ENCODE peak calls at places on chromosomes 1 and 21, in seven cellular contexts. E, H, Q, B, U, G and K are unnamed samples.

GRCh38 chr1:51331206-51332100 is 1.1 kb upstream of the TTC39A start:
- DNase-seq in E (no peak), H (peak; percentile 60), Q (no peak), B (peak; percentile 62), U (peak; percentile 74), G (peak; percentile 55), K (peak; percentile 60)

GRCh38 chr1:169951108-169951507 is 57.4 kb upstream of the SCYL3 start:
- DNase-seq in E (no peak), H (no peak), Q (no peak), B (no peak), U (no peak), G (no peak), K (no peak)

GRCh38 chr1:18666317-18666920 is 35.8 kb downstream of the PAX7 start:
- DNase-seq in E (no peak), H (no peak), Q (no peak), B (no peak), U (no peak), G (no peak), K (no peak)

GRCh38 chr1:217526636-217527035 is 104.3 kb downstream of the GPATCH2 start:
- DNase-seq in E (no peak), H (no peak), Q (no peak), B (no peak), U (no peak), G (no peak), K (no peak)

GRCh38 chr21:33557447-33557846 is 14.6 kb downstream of the SON start:
- DNase-seq in E (no peak), H (no peak), Q (no peak), B (no peak), U (no peak), G (no peak), K (no peak)

GRCh38 chr1:54227091-54227602 is 27.2 kb downstream of the MRPL37 start:
- DNase-seq in E (no peak), H (no peak), Q (no peak), B (peak; percentile 51), U (peak; percentile 91), G (peak; percentile 75), K (no peak)

GRCh38 chr1:229217716-229218115 is 53.2 kb upstream of the RAB4A start:
- DNase-seq in E (no peak), H (no peak), Q (no peak), B (no peak), U (peak; percentile 59), G (no peak), K (no peak)

GRCh38 chr1:20727746-20728316 is 4.7 kb downstream of the SH2D5 start:
- DNase-seq in E (no peak), H (peak; percentile 83), Q (peak; percentile 58), B (no peak), U (no peak), G (no peak), K (no peak)

GRCh38 chr21:14972678-14973077 is 92.1 kb downstream of the NRIP1 start:
- DNase-seq in E (no peak), H (no peak), Q (no peak), B (no peak), U (no peak), G (no peak), K (no peak)

GRCh38 chr1:168848041-168848440 is 119.0 kb upstream of the DPT start:
- DNase-seq in E (no peak), H (no peak), Q (no peak), B (no peak), U (no peak), G (no peak), K (no peak)

GRCh38 chr1:29122662-29122986 is 1.1 kb downstream of the TMEM200B start:
- DNase-seq in E (no peak), H (peak; percentile 53), Q (peak; percentile 70), B (peak; percentile 67), U (peak; percentile 96), G (peak; percentile 73), K (no peak)

GRCh38 chr1:229058111-229058551 is 212.8 kb upstream of the RAB4A start:
- DNase-seq in E (no peak), H (no peak), Q (no peak), B (no peak), U (no peak), G (no peak), K (no peak)

GRCh38 chr1:248243204-248243603 is 12.0 kb downstream of the OR2M4 start:
- DNase-seq in E (peak; percentile 32), H (peak; percentile 61), Q (peak; percentile 15), B (peak; percentile 3), U (peak; percentile 61), G (peak; percentile 3), K (peak; percentile 76)

GRCh38 chr21:15617968-15618367 is 111.8 kb upstream of the USP25 start:
- DNase-seq in E (no peak), H (peak; percentile 46), Q (peak; percentile 44), B (peak; percentile 21), U (peak; percentile 57), G (peak; percentile 76), K (no peak)

GRCh38 chr1:234564035-234565029 is 45.6 kb downstream of the IRF2BP2 start:
- DNase-seq in E (no peak), H (no peak), Q (no peak), B (peak; percentile 88), U (peak; percentile 89), G (peak; percentile 98), K (no peak)

GRCh38 chr1:160813215-160813614 is 17.2 kb downstream of the LY9 start:
- DNase-seq in E (no peak), H (no peak), Q (no peak), B (no peak), U (no peak), G (peak; percentile 6), K (no peak)

GRCh38 chr1:156608036-156608674 is 6.9 kb upstream of the GPATCH4 start:
- DNase-seq in E (peak; percentile 74), H (peak; percentile 92), Q (peak; percentile 75), B (peak; percentile 75), U (peak; percentile 85), G (peak; percentile 63), K (peak; percentile 92)

GRCh38 chr1:244451539-244451950 is at the start of gene ADSS2:
- DNase-seq in E (no peak), H (no peak), Q (no peak), B (no peak), U (no peak), G (no peak), K (no peak)

GRCh38 chr1:18118078-18118477 is 10.5 kb downstream of the IGSF21 start:
- DNase-seq in E (no peak), H (no peak), Q (peak; percentile 49), B (no peak), U (no peak), G (no peak), K (no peak)

GRCh38 chr21:26850116-26850643 is 5.0 kb upstream of the ADAMTS1 start:
- DNase-seq in E (no peak), H (peak; percentile 76), Q (peak; percentile 37), B (peak; percentile 59), U (peak; percentile 60), G (peak; percentile 29), K (peak; percentile 78)

GRCh38 chr1:93615201-93616150 is 66.2 kb downstream of the BCAR3 start:
- DNase-seq in E (no peak), H (peak; percentile 76), Q (no peak), B (peak; percentile 77), U (peak; percentile 89), G (peak; percentile 94), K (no peak)

GRCh38 chr1:115991909-115992308 is 15.6 kb downstream of the SLC22A15 start:
- DNase-seq in E (no peak), H (no peak), Q (no peak), B (no peak), U (no peak), G (no peak), K (no peak)
- H3K27ac ChIP-seq in E (no peak overlapping the region), H (no peak overlapping the region), Q (no peak overlapping the region), B (no peak overlapping the region), U (no peak overlapping the region), G (no peak overlapping the region), K (no peak overlapping the region)

DNA sequence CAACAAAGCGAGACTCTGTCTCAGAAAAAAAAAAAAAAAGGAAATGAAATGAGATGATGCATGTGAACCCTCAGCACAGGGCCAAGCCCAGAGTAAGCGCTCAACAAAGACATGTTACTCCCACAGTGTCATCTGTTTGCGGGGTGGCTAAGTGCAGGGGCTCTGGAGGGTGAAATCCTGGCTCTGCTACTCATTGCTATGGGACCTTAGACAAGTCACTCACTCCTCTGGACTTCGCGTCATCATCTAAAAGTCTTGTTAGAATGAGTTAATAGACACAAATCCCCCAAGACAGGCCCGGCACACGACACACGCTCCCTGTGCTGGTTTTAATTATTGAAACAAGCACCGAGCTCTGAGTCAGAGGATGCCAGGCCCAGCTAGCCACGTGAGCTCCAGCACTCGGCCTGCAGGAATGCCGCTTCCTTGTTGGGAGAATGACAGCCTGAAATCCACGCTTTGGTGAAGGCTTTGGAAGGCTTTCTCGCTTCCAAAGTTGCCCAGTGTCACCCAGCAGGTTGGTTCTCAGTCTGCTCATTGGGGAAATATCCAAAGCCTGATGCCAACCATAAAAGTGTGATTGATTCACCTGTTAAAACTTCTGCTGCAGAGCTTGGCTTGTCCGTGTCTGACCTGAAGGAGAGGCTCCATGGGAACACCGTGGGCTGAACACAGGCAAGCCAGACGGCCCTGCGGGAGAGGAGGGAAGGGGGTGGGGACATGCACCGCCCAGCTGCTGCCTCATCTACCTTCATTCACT is 36.7 kb upstream of the TARDBP start:
- DNase-seq in E (no peak), H (no peak), Q (peak; percentile 39), B (peak; percentile 64), U (peak; percentile 99), G (peak; percentile 88), K (no peak)
- H2AFZ ChIP-seq in E (no peak overlapping the region), H (peak overlapping the region; percentile 72), Q (peak overlapping the region; percentile 35), B (peak overlapping the region; percentile 2), U (peak overlapping the region; percentile 62), G (no peak overlapping the region), K (no peak overlapping the region)

DNA sequence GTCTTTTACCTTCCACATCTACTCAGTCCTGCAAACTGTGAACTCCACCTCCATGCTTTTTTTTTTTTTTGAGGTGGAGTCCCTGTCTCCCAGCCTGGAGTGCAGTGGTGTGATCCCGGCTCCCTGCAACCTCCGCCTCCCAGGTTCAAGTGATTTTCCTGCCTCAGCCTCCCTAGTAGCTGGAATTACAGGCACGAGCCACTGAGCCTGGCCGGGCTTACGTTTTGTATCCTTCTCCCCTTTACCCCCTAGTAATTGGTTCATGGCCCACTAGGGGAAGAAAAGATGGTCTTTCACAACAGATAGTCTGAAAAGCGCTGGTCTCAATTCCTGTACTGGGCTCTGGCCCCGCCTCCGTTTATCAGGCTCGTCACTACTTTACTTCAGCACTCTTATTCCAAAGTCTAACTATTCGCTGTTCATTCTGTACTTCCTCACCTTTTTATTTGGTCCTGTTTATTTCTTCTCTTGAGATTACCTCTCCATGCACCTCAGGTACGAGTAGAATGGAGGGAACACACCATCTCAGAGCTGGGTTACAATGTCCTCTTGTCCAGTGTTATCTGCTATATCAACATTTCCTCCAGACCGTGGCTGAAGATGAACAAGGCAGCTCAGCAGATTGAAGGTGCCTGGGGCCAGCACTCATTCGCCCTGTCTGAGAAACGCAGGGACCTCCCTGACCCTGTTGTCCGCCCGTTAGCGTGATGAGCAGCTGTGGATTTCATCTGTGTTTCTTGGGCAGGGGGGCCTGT is 16.2 kb downstream of the CNST start:
- DNase-seq in E (no peak), H (no peak), Q (no peak), B (no peak), U (no peak), G (no peak), K (no peak)
- H3K27ac ChIP-seq in E (no peak overlapping the region), H (no peak overlapping the region), Q (no peak overlapping the region), B (no peak overlapping the region), U (no peak overlapping the region), G (no peak overlapping the region), K (no peak overlapping the region)

DNA sequence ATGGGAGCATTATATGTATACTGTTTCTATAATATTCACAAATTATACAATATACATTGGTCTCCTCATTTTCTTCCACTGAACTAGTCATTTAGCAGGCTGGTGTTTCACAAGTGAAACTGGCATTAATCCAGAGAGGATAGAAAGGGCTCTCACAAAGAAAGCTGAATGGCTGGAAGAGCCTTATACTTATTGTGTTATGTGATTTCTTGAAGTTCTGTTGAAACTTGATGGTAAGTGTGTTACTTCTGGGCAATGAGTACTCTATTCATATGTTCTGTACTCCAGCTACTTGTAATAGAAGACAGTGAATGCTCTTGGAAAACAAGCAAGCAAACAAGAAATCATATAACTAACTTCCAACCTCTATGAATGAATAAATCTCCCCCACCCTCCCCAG is 14.9 kb downstream of the STX12 start:
- DNase-seq in E (no peak), H (no peak), Q (no peak), B (peak; percentile 68), U (peak; percentile 86), G (peak; percentile 28), K (no peak)
- H2AFZ ChIP-seq in E (no peak overlapping the region), H (no peak overlapping the region), Q (no peak overlapping the region), B (no peak overlapping the region), U (no peak overlapping the region), G (no peak overlapping the region), K (no peak overlapping the region)